ENCODE peak calls at places on chromosome 7, in six cellular contexts. P is H9, S is mesendoderm, T is H1, Z is IMR-90, G is neuronal stem cell. U is an unnamed sample.

GRCh38 chr7:85261341-85261740 is 74.5 kb upstream of the SEMA3D start:
- DNase-seq in T (no peak), S (no peak), Z (peak), P (no peak), G (no peak), U (peak)

GRCh38 chr7:22576941-22577927 is 77.2 kb upstream of the STEAP1B start:
- DNase-seq in Z (peak), S (no peak), T (no peak), P (no peak), G (no peak), U (peak)

GRCh38 chr7:52273685-52274610 is 761.5 kb upstream of the POM121L12 start:
- DNase-seq in T (peak), S (peak), Z (no peak), G (no peak), P (peak), U (no peak)

GRCh38 chr7:144027070-144027469 is 21.7 kb upstream of the OR2A5 start:
- DNase-seq in S (peak), T (no peak), G (peak), P (no peak), Z (peak), U (peak)

GRCh38 chr7:17109017-17109416 is 189.4 kb upstream of the AHR start:
- DNase-seq in P (no peak), S (no peak), G (no peak), T (no peak), Z (peak), U (no peak)

GRCh38 chr7:22143496-22143895 is 197.8 kb upstream of the CDCA7L start:
- DNase-seq in Z (no peak), P (no peak), G (no peak), S (no peak), T (no peak), U (no peak)

GRCh38 chr7:24874791-24875190 is 105.2 kb downstream of the OSBPL3 start:
- DNase-seq in P (no peak), G (no peak), Z (no peak), T (no peak), S (no peak), U (no peak)

GRCh38 chr7:74269757-74270277 is 15.6 kb upstream of the RFC2 start:
- DNase-seq in S (peak), Z (peak), G (peak), T (peak), P (peak), U (peak)

GRCh38 chr7:116316838-116317612 is 106.7 kb downstream of the TES start:
- DNase-seq in G (peak), P (no peak), Z (peak), S (peak), T (no peak), U (peak)

GRCh38 chr7:34341331-34341730 is 316.7 kb upstream of the NPSR1 start:
- DNase-seq in G (no peak), S (peak), P (no peak), Z (no peak), T (no peak), U (no peak)

GRCh38 chr7:977326-978048 is 2.1 kb upstream of the COX19 start:
- DNase-seq in G (no peak), P (no peak), T (no peak), S (no peak), Z (peak), U (peak)

GRCh38 chr7:11831727-11832495 is at the start of gene THSD7A:
- DNase-seq in G (peak), T (peak), S (peak), P (peak), Z (peak), U (peak)

GRCh38 chr7:66362136-66362535 is 157.0 kb downstream of the TPST1 start:
- DNase-seq in S (no peak), T (no peak), Z (peak), G (no peak), P (no peak), U (no peak)

GRCh38 chr7:29270979-29271658 is 76.5 kb downstream of the CHN2 start:
- DNase-seq in T (no peak), P (no peak), G (no peak), S (peak), Z (no peak), U (peak)

GRCh38 chr7:110977127-110977776 is 113.7 kb upstream of the LRRN3 start:
- DNase-seq in S (no peak), T (no peak), P (no peak), Z (no peak), G (no peak), U (no peak)

GRCh38 chr7:37352974-37353948 is 95.4 kb downstream of the ELMO1 start:
- DNase-seq in P (peak), G (no peak), Z (no peak), T (peak), S (peak), U (no peak)

GRCh38 chr7:121563177-121563576 is 167.1 kb upstream of the FAM3C start:
- DNase-seq in G (no peak), S (peak), Z (no peak), P (no peak), T (no peak), U (no peak)

GRCh38 chr7:147903871-147904576 is 686.5 kb upstream of the C7orf33 start:
- DNase-seq in P (no peak), Z (no peak), G (no peak), T (no peak), S (peak), U (no peak)

GRCh38 chr7:149569726-149570422 is 72.3 kb upstream of the ZNF746 start:
- DNase-seq in P (peak), Z (no peak), G (no peak), S (no peak), T (peak), U (no peak)

GRCh38 chr7:46695045-46695708 is 774.1 kb upstream of the IGFBP3 start:
- DNase-seq in S (peak), T (no peak), Z (no peak), G (no peak), P (no peak), U (no peak)

GRCh38 chr7:128206747-128207500 is 34.2 kb upstream of the LEP start:
- DNase-seq in Z (no peak), G (no peak), P (no peak), S (no peak), T (no peak), U (no peak)
- H2BK15ac ChIP-seq in Z (no peak), G (no peak), P (no peak), S (no peak), T (no peak), U (no peak)

DNA sequence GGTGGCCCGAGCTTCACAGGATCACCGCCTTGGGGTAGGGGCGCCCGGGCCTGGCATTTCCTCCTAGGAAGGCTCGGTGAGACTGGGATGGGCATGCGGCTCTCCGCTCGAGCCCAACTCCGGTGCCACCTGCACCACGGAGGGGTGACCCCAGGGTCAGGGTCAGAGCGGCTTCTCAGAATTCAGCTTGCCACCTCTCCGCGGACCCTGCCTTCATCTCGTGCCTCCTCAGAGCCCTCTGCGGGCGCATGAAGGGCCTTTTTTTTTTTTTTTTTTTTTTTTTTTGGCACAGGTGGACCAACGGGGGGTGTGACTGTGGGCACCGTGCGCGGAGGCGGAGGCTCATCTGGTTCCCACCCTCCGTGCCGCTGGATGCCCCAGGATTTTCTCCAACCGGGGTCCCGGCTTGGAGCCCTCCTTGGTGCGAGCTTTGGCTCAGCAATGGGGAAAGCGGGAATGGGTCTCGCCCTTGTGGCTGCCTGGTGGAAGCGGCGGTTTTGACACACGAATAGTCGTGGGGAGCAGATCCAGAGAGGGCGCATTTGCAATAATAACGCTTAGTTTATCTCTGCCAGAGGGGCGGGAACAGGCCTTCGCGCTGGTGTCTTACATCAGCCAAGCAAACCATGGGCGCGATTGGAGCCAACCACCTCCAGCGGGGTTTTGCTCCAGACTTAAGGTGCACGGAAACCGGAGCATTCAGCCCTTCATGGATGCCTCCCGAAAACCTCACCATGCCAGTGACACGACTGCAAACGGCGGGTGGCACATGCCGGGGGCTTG is 5.0 kb upstream of the TNRC18 start:
- DNase-seq in T (no peak), Z (peak), S (peak), G (no peak), P (no peak), U (peak)
- H2AK5ac ChIP-seq in T (peak), Z (peak), S (no peak), G (peak), P (no peak), U (peak)

DNA sequence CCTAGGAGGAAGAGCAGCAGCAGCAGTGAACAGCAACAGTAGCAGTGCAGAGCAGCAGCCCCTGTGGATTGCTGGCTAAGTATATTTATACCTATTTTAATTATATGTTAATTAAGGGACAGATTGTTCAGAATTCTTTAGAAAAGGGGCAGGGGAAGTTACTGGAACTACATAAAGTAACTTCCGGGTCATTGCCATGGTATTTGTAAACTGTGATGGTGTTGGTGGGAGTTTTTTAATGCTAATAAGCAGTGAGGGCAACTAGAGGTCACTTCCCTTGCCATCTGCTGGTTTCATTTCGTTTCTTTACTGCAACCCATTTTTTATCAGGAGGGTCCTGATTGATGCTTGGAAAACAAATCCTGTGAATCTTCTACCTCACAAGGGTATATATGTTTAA is 229.8 kb upstream of the PODXL start:
- DNase-seq in P (no peak), T (no peak), G (no peak), Z (no peak), S (no peak), U (no peak)
- H2BK15ac ChIP-seq in P (no peak), T (no peak), G (no peak), Z (no peak), S (no peak), U (no peak)

DNA sequence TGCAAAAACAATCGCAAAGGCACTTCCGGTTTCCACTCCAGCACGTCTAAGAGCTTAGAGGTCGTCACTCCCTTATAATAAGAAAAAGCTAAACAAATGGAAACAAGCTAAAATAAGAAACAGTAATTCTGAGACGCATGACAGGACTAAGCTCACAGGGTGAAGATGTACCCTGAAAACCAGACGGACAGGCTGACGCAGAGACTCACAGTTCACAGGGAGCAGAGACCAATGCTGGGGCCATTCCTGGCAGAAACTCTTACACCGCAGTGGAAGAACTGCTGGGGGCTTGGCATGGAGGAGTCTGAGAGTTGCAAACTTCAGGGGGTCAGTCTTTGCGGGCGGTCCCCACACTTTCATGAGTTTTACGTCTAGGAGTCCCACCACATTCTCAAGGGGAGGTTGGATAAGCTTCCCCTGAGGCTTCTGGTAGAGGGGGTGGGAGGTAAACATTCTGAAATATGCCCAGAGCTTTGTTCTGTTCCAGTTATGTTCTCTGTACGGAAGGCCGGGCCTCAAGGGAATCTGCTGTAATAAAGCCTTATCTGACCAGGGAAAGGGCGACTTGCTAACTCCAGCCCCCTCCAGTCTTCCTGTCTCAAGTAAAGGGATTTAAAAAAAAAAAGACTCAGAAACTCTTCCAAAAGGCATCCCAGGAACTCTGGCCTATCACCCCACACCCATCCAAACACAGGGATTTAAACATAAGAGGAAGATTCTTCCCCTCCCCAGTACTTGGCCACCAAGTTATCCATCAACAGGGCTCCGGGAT is 47.8 kb downstream of the BRI3 start:
- DNase-seq in G (no peak), S (peak), P (no peak), T (no peak), Z (peak), U (peak)
- H2AK5ac ChIP-seq in G (no peak), S (no peak), P (no peak), T (no peak), Z (peak), U (peak)

GRCh38 chr7:151436446-151437162 is 3.3 kb downstream of the CRYGN start:
- DNase-seq in P (no peak), G (no peak), Z (peak), T (no peak), S (no peak), U (no peak)

GRCh38 chr7:151435971-151436370 is 4.0 kb downstream of the CRYGN start:
- DNase-seq in P (no peak), S (no peak), T (no peak), G (no peak), Z (no peak), U (no peak)

GRCh38 chr7:151437163-151437553 is 2.8 kb downstream of the CRYGN start:
- DNase-seq in Z (no peak), S (no peak), T (no peak), P (no peak), G (no peak), U (no peak)

GRCh38 chr7:151438864-151439601 is 908 bp downstream of the CRYGN start:
- DNase-seq in T (no peak), G (no peak), P (no peak), Z (no peak), S (no peak), U (no peak)

DNA sequence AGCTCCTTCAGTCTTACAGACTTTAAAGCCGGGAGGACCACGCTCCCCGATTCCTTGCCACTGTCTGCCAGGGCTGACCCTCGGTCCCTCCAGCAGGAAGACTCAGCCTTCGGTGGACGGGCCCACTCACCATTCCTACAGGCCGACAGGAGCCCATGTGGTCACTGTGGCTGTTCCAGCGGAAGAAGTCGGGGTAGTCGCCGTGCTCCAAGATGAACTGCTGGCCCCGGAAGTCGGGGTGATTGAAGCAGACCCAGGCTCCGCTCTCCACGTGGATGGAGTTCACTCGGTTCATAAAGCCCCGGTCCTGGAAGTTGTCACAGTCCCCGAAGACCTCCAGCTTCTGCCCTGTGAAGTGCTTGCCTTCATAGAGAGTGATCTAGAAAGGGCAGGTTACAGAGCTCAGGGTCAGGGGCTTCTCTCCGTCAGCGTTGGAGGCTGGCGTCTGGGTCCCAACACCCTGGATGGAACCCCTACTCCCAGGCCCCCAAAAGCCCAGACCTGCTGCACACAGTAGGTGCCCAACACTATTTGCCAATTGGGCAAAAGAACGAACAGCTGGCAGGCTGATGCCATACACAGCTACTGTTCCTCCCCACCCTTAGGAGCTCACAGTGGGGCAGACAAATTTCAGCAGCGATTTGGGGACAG is 1.9 kb downstream of the CRYGN start:
- DNase-seq in P (no peak), T (no peak), G (no peak), S (no peak), Z (no peak), U (no peak)
- H2BK15ac ChIP-seq in P (no peak), T (no peak), G (peak), S (no peak), Z (no peak), U (no peak)

GRCh38 chr7:70520604-70521003 is 611.3 kb upstream of the GALNT17 start:
- DNase-seq in G (no peak), S (peak), P (no peak), T (no peak), Z (peak), U (no peak)
- H2AK5ac ChIP-seq in G (no peak), S (no peak), P (no peak), T (no peak), Z (no peak), U (no peak)

GRCh38 chr7:158687406-158687805 is 17.2 kb downstream of the NCAPG2 start:
- DNase-seq in S (no peak), G (no peak), Z (no peak), T (no peak), P (no peak), U (no peak)

GRCh38 chr7:158684329-158684728 is 20.3 kb downstream of the NCAPG2 start:
- DNase-seq in Z (peak), S (no peak), G (no peak), T (no peak), P (no peak), U (no peak)

GRCh38 chr7:158682456-158682855 is 22.1 kb downstream of the NCAPG2 start:
- DNase-seq in G (no peak), S (no peak), Z (no peak), T (no peak), P (no peak), U (no peak)

GRCh38 chr7:158683541-158683940 is 21.1 kb downstream of the NCAPG2 start:
- DNase-seq in T (no peak), S (no peak), Z (peak), G (no peak), P (no peak), U (peak)

GRCh38 chr7:158685727-158686126 is 18.9 kb downstream of the NCAPG2 start:
- DNase-seq in Z (peak), T (no peak), S (no peak), G (no peak), P (no peak), U (no peak)
- H2BK15ac ChIP-seq in Z (no peak), T (no peak), S (no peak), G (no peak), P (no peak), U (no peak)